ENCODE peak calls at places on chromosomes 1 and 21, in ten cellular contexts. V, N, D, B, U, S, K, O, C and T are unnamed samples.

GRCh38 chr1:171754971-171755370 is 13.1 kb upstream of the VAMP4 start:
- DNase-seq in V (no peak), N (no peak), D (no peak), B (no peak), U (no peak), S (no peak), K (no peak), O (no peak), C (no peak), T (no peak)

GRCh38 chr1:219177940-219178339 is 4.3 kb downstream of the LYPLAL1 start:
- DNase-seq in V (no peak), N (no peak), D (no peak), B (no peak), U (no peak), S (no peak), K (no peak), O (no peak), C (no peak), T (no peak)

GRCh38 chr1:15167386-15167785 is 13.8 kb downstream of the TMEM51 start:
- DNase-seq in V (no peak), N (no peak), D (no peak), B (no peak), U (no peak), S (no peak), K (no peak), O (no peak), C (no peak), T (no peak)

GRCh38 chr1:77888429-77889239 is at the start of gene NEXN:
- DNase-seq in V (peak; percentile 28), N (peak; percentile 44), D (no peak), B (no peak), U (peak; percentile 7), S (peak; percentile 38), K (no peak), O (peak; percentile 67), C (no peak), T (no peak)

GRCh38 chr21:45981154-45981606 is 390 bp upstream of the COL6A1 start:
- DNase-seq in V (peak; percentile 37), N (peak; percentile 50), D (no peak), B (peak; percentile 50), U (peak; percentile 52), S (peak; percentile 54), K (peak; percentile 55), O (peak; percentile 78), C (peak; percentile 56), T (peak; percentile 84)

GRCh38 chr1:160397651-160398050 is 2.7 kb upstream of the VANGL2 start:
- DNase-seq in V (no peak), N (no peak), D (no peak), B (no peak), U (no peak), S (no peak), K (no peak), O (no peak), C (no peak), T (no peak)

GRCh38 chr1:76939107-76939816 is 72.0 kb downstream of the ST6GALNAC5 start:
- DNase-seq in V (no peak), N (no peak), D (no peak), B (no peak), U (no peak), S (no peak), K (no peak), O (no peak), C (no peak), T (no peak)

GRCh38 chr1:119374208-119374877 is 5.8 kb downstream of the HAO2 start:
- DNase-seq in V (no peak), N (no peak), D (no peak), B (no peak), U (no peak), S (no peak), K (no peak), O (no peak), C (no peak), T (no peak)

GRCh38 chr1:172973424-172973823 is 77.3 kb downstream of the TNFSF18 start:
- DNase-seq in V (no peak), N (no peak), D (no peak), B (no peak), U (no peak), S (no peak), K (no peak), O (no peak), C (no peak), T (no peak)

GRCh38 chr1:9867408-9868243 is 42.4 kb downstream of the CTNNBIP1 start:
- DNase-seq in V (peak; percentile 66), N (peak; percentile 79), D (peak; percentile 65), B (peak; percentile 90), U (peak; percentile 91), S (peak; percentile 88), K (peak; percentile 61), O (peak; percentile 95), C (peak; percentile 75), T (peak; percentile 45)

GRCh38 chr1:2405588-2406295 is 6.6 kb downstream of the PEX10 start:
- DNase-seq in V (no peak), N (no peak), D (no peak), B (no peak), U (no peak), S (no peak), K (no peak), O (no peak), C (no peak), T (no peak)